ENCODE peak calls at places on chromosome 12, in four cellular contexts. One of them, this sample, is unnamed.

GRCh38 chr12:4045433-4045760 is 172.2 kb upstream of the PARP11 start:
- DNase-seq in cardiac fibroblast: no peak
- DNase-seq in vagina: no peak
- DNase-seq in CD4-positive, alpha-beta T cell: no peak
- DNase-seq in this sample: no peak

GRCh38 chr12:52969828-52970569 is 21.1 kb downstream of the KRT18 start:
- DNase-seq in vagina: no peak
- DNase-seq in cardiac fibroblast: no peak
- DNase-seq in CD4-positive, alpha-beta T cell: no peak
- DNase-seq in this sample: no peak

GRCh38 chr12:1859643-1860042 is 39.3 kb downstream of the LRTM2 start:
- DNase-seq in vagina: no peak
- DNase-seq in cardiac fibroblast: peak
- DNase-seq in CD4-positive, alpha-beta T cell: no peak
- DNase-seq in this sample: no peak

GRCh38 chr12:34399631-34400422 is 377.5 kb downstream of the ALG10 start:
- DNase-seq in vagina: peak
- DNase-seq in CD4-positive, alpha-beta T cell: peak
- DNase-seq in cardiac fibroblast: no peak
- DNase-seq in this sample: no peak

GRCh38 chr12:18810537-18811253 is 72.8 kb downstream of the CAPZA3 start:
- DNase-seq in cardiac fibroblast: no peak
- DNase-seq in vagina: no peak
- DNase-seq in CD4-positive, alpha-beta T cell: no peak
- DNase-seq in this sample: no peak

GRCh38 chr12:115869604-115870003 is 407.9 kb downstream of the MED13L start:
- DNase-seq in vagina: no peak
- DNase-seq in CD4-positive, alpha-beta T cell: no peak
- DNase-seq in cardiac fibroblast: no peak
- DNase-seq in this sample: no peak

GRCh38 chr12:32155041-32155440 is 48.4 kb downstream of the BICD1 start:
- DNase-seq in cardiac fibroblast: no peak
- DNase-seq in vagina: no peak
- DNase-seq in CD4-positive, alpha-beta T cell: no peak
- DNase-seq in this sample: no peak

GRCh38 chr12:29609431-29610215 is 112.1 kb upstream of the OVCH1 start:
- DNase-seq in vagina: no peak
- DNase-seq in cardiac fibroblast: no peak
- DNase-seq in CD4-positive, alpha-beta T cell: no peak
- DNase-seq in this sample: no peak

GRCh38 chr12:14984036-14984435 is 11.2 kb downstream of the PDE6H start:
- DNase-seq in cardiac fibroblast: no peak
- DNase-seq in CD4-positive, alpha-beta T cell: no peak
- DNase-seq in vagina: no peak
- DNase-seq in this sample: no peak

GRCh38 chr12:72832024-72832423 is 559.9 kb downstream of the TRHDE start:
- DNase-seq in cardiac fibroblast: no peak
- DNase-seq in CD4-positive, alpha-beta T cell: no peak
- DNase-seq in vagina: no peak
- DNase-seq in this sample: no peak

DNA sequence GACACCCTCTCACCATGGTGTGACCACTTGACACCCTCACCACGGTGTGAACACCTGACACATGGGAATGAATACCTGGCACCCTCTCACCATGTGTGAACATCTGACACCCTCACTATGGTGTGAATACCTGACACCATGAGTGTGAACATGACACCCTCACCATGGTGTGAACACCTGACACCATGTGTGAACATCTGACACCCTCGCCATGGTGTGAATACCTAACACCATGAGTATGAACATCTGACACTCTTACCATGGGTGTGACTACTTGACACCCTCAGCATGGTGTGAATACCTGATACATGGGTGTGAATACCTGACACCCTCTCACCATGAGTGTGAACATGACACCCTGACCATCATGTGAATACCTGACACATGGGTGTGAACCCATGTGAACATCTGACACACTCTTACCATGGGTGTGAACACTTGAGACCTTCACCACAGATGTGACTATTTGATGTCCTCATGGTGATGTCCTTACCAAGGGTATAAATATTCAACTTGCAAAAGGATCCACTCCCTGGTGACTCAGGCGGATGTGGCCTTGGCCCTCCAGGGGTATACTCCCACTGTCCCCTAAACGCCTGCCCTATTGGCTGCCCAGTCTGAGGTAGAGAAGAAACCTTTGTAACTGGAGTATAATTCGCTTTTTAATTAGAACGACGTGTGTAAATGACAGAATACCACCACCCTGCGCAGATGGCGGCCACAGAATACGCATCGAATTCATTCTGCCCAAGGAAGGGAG is 29.1 kb downstream of the RFLNA start:
- DNase-seq in vagina: no peak
- DNase-seq in cardiac fibroblast: peak
- DNase-seq in CD4-positive, alpha-beta T cell: no peak
- DNase-seq in this sample: no peak
- TF ChIP-seq CTCF in vagina: no peak
- TF ChIP-seq CTCF in cardiac fibroblast: no peak
- TF ChIP-seq CTCF in CD4-positive, alpha-beta T cell: no peak
- TF ChIP-seq CTCF in this sample: no peak

GRCh38 chr12:58105225-58106119 is 164.1 kb downstream of the ATP23 start:
- DNase-seq in vagina: no peak
- DNase-seq in CD4-positive, alpha-beta T cell: no peak
- DNase-seq in cardiac fibroblast: peak
- DNase-seq in this sample: no peak
- TF ChIP-seq CTCF in vagina: no peak
- TF ChIP-seq CTCF in CD4-positive, alpha-beta T cell: no peak
- TF ChIP-seq CTCF in cardiac fibroblast: peak
- TF ChIP-seq CTCF in this sample: peak

DNA sequence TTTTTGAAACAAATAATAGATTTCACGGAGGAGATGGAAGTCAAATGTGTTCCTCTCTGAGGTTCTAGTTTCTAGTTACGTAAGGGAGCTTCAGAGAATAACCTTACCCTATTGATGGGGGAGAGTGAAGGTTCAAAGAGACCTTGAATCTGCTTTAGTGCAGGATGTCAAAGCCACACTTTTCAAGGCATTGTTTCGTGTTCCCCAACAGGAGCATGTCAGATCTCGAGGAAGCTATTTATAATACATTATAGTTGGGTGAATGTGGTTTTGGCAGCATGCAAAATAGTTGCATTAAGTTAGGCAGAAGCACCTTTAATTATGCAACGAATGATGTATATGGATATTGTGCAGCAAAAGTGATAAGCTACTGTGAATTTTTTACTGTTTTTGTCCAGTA is 614.9 kb downstream of the SLC16A7 start:
- DNase-seq in cardiac fibroblast: no peak
- DNase-seq in CD4-positive, alpha-beta T cell: no peak
- DNase-seq in vagina: no peak
- DNase-seq in this sample: no peak
- TF ChIP-seq CTCF in cardiac fibroblast: no peak
- TF ChIP-seq CTCF in CD4-positive, alpha-beta T cell: no peak
- TF ChIP-seq CTCF in vagina: no peak
- TF ChIP-seq CTCF in this sample: no peak

GRCh38 chr12:124096109-124096508 is 123.1 kb downstream of the ZNF664 start:
- DNase-seq in CD4-positive, alpha-beta T cell: no peak
- DNase-seq in cardiac fibroblast: no peak
- DNase-seq in vagina: no peak
- DNase-seq in this sample: no peak
- TF ChIP-seq CTCF in CD4-positive, alpha-beta T cell: no peak
- TF ChIP-seq CTCF in cardiac fibroblast: no peak
- TF ChIP-seq CTCF in vagina: no peak
- TF ChIP-seq CTCF in this sample: no peak

DNA sequence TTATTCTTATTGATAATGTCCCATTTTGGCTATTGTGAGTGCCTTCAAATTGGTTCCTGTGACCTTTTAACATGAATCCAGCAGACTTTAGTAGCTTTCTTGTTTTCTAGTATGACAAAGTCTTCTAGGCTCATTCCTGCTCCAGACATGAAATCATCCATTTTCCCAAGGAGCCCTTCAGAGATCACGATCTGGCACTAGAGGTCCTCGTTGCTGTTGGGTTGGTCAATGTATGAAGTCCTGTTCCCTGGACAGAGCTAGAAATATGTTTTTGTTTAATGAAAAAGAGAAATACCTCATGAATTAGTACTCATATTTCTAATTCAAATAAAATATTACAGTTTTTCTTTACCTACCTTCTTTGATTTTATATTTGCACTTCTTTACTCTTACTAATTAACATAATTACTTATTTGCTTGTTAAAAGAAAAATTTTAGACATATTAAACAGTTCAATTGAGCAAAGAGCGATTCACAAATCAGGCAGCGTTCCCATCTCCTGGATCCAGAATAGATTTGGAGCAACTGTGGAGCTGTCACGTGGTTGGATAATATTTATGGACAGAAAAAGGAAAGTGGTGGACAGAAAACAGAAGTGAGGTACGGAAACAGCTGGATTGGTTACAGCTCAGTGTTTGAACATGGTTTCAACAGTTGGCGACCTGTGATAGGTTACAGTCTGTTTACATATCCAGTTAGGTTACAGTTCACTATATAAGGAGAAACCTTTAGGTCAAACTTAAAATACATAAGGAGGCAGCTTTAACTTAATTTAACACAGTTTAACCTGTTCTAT is 19.8 kb upstream of the FAM234B start:
- DNase-seq in CD4-positive, alpha-beta T cell: no peak
- DNase-seq in vagina: no peak
- DNase-seq in cardiac fibroblast: peak
- DNase-seq in this sample: no peak
- TF ChIP-seq CTCF in CD4-positive, alpha-beta T cell: no peak
- TF ChIP-seq CTCF in vagina: no peak
- TF ChIP-seq CTCF in cardiac fibroblast: peak
- TF ChIP-seq CTCF in this sample: peak

DNA sequence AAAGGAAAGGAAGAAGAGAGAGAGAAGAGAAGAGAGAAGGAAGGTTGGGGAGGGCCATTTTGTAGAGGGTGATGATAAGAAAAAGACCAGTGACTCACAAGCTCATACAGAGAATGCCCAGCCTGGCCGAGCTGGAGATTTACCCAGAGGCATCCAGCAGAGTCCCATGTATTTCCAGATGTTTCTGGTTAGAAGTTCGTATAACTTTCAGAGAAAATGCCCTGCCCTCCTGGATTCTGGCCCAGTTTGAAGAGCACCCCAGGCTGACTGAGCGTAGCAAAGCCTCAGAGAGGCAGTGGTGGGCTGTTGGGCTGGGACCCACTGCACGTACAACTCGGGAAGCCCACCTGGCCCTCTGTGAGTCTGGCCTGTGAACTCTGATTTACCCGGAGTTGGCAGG is 221.8 kb downstream of the SLC41A2 start:
- DNase-seq in cardiac fibroblast: peak
- DNase-seq in vagina: no peak
- DNase-seq in CD4-positive, alpha-beta T cell: no peak
- DNase-seq in this sample: no peak
- TF ChIP-seq CTCF in cardiac fibroblast: no peak
- TF ChIP-seq CTCF in vagina: no peak
- TF ChIP-seq CTCF in CD4-positive, alpha-beta T cell: no peak
- TF ChIP-seq CTCF in this sample: no peak

DNA sequence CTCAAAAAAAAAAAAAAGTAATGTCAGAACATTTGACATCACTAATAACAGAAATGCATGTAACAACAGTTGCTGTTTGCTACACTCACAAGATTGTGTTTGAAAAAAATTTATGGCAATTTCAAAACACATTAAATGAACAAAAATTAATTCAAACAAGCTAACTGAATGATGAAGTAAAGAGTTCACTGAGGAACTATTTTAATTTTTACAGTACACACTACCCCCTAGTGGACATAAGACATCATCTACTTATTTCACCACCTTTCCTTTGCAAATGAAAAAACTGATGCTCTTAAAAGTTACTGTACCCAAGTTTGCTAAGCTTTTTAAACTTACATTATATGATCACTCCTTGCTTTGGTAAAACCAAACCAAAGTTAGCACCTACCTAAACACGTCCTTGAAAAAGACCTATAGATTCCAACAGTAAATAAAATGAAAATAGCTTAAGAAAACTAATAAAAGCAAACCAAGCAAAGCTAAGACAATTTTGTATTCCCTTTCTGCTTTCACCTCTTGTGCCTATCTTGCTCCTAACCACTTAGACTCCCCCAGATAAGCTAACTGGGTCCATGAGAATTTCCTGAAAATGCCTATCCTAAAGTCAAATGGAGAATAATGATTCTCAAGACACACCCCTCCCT is 22.2 kb downstream of the UBE2N start:
- DNase-seq in CD4-positive, alpha-beta T cell: no peak
- DNase-seq in vagina: no peak
- DNase-seq in cardiac fibroblast: peak
- DNase-seq in this sample: peak
- TF ChIP-seq CTCF in CD4-positive, alpha-beta T cell: peak
- TF ChIP-seq CTCF in vagina: no peak
- TF ChIP-seq CTCF in cardiac fibroblast: peak
- TF ChIP-seq CTCF in this sample: peak

This sample was measured in kidney epithelial cell.